ENCODE peak calls at places on chromosomes 2 and 18, in five cellular contexts. One of them, this sample, is unnamed.

GRCh38 chr2:160253440-160254296 is 53.6 kb upstream of the ITGB6 start:
- DNase-seq in heart right ventricle: no peak
- DNase-seq in CD4-positive, alpha-beta memory T cell: no peak
- DNase-seq in colonic mucosa: no peak
- DNase-seq in brain microvascular endothelial cell: peak
- DNase-seq in this sample: no peak

GRCh38 chr2:222320441-222321395 is 21.9 kb upstream of the PAX3 start:
- DNase-seq in CD4-positive, alpha-beta memory T cell: no peak
- DNase-seq in heart right ventricle: peak
- DNase-seq in brain microvascular endothelial cell: no peak
- DNase-seq in colonic mucosa: peak
- DNase-seq in this sample: no peak

GRCh38 chr2:69248232-69248631 is 138.8 kb downstream of the GFPT1 start:
- DNase-seq in colonic mucosa: no peak
- DNase-seq in CD4-positive, alpha-beta memory T cell: no peak
- DNase-seq in heart right ventricle: no peak
- DNase-seq in brain microvascular endothelial cell: no peak
- DNase-seq in this sample: no peak

GRCh38 chr2:149125031-149125725 is 86.7 kb downstream of the LYPD6B start:
- DNase-seq in heart right ventricle: no peak
- DNase-seq in colonic mucosa: peak
- DNase-seq in CD4-positive, alpha-beta memory T cell: no peak
- DNase-seq in brain microvascular endothelial cell: no peak
- DNase-seq in this sample: no peak

GRCh38 chr2:238143239-238143951 is 4.9 kb downstream of the KLHL30 start:
- DNase-seq in CD4-positive, alpha-beta memory T cell: no peak
- DNase-seq in colonic mucosa: no peak
- DNase-seq in brain microvascular endothelial cell: no peak
- DNase-seq in heart right ventricle: no peak
- DNase-seq in this sample: no peak

GRCh38 chr2:187338679-187339121 is 109.4 kb downstream of the CALCRL start:
- DNase-seq in brain microvascular endothelial cell: no peak
- DNase-seq in CD4-positive, alpha-beta memory T cell: no peak
- DNase-seq in heart right ventricle: no peak
- DNase-seq in colonic mucosa: no peak
- DNase-seq in this sample: no peak

GRCh38 chr2:143429932-143430331 is 300.7 kb downstream of the ARHGAP15 start:
- DNase-seq in CD4-positive, alpha-beta memory T cell: no peak
- DNase-seq in colonic mucosa: no peak
- DNase-seq in heart right ventricle: no peak
- DNase-seq in brain microvascular endothelial cell: peak
- DNase-seq in this sample: no peak

GRCh38 chr2:62794791-62795190 is 89.3 kb downstream of the EHBP1 start:
- DNase-seq in colonic mucosa: no peak
- DNase-seq in brain microvascular endothelial cell: no peak
- DNase-seq in CD4-positive, alpha-beta memory T cell: no peak
- DNase-seq in heart right ventricle: no peak
- DNase-seq in this sample: no peak

GRCh38 chr2:162435676-162436075 is 91.7 kb downstream of the GCA start:
- DNase-seq in brain microvascular endothelial cell: no peak
- DNase-seq in heart right ventricle: no peak
- DNase-seq in colonic mucosa: no peak
- DNase-seq in CD4-positive, alpha-beta memory T cell: no peak
- DNase-seq in this sample: no peak

GRCh38 chr18:47872426-47872825 is 58.0 kb downstream of the SMAD2 start:
- DNase-seq in brain microvascular endothelial cell: no peak
- DNase-seq in heart right ventricle: no peak
- DNase-seq in CD4-positive, alpha-beta memory T cell: no peak
- DNase-seq in colonic mucosa: no peak
- DNase-seq in this sample: no peak

GRCh38 chr18:10579079-10579867 is 53.4 kb downstream of the NAPG start:
- DNase-seq in brain microvascular endothelial cell: peak
- DNase-seq in colonic mucosa: no peak
- DNase-seq in CD4-positive, alpha-beta memory T cell: no peak
- DNase-seq in heart right ventricle: no peak
- DNase-seq in this sample: no peak

GRCh38 chr2:169320561-169320960 is 41.8 kb downstream of the LRP2 start:
- DNase-seq in CD4-positive, alpha-beta memory T cell: no peak
- DNase-seq in heart right ventricle: no peak
- DNase-seq in brain microvascular endothelial cell: no peak
- DNase-seq in colonic mucosa: no peak
- DNase-seq in this sample: no peak

GRCh38 chr18:31685097-31686082 is 1.0 kb upstream of the B4GALT6 start:
- DNase-seq in colonic mucosa: peak
- DNase-seq in heart right ventricle: peak
- DNase-seq in brain microvascular endothelial cell: peak
- DNase-seq in CD4-positive, alpha-beta memory T cell: peak
- DNase-seq in this sample: no peak

GRCh38 chr2:132824716-132825115 is 154.7 kb upstream of the LYPD1 start:
- DNase-seq in colonic mucosa: no peak
- DNase-seq in heart right ventricle: no peak
- DNase-seq in brain microvascular endothelial cell: peak
- DNase-seq in CD4-positive, alpha-beta memory T cell: no peak
- DNase-seq in this sample: no peak

GRCh38 chr2:84846732-84847131 is 34.2 kb downstream of the TRABD2A start:
- DNase-seq in colonic mucosa: peak
- DNase-seq in heart right ventricle: no peak
- DNase-seq in CD4-positive, alpha-beta memory T cell: no peak
- DNase-seq in brain microvascular endothelial cell: no peak
- DNase-seq in this sample: no peak

GRCh38 chr2:182372661-182373060 is 54.2 kb downstream of the PDE1A start:
- DNase-seq in heart right ventricle: no peak
- DNase-seq in CD4-positive, alpha-beta memory T cell: no peak
- DNase-seq in colonic mucosa: peak
- DNase-seq in brain microvascular endothelial cell: peak
- DNase-seq in this sample: no peak

GRCh38 chr2:43129676-43130547 is 96.5 kb downstream of the ZFP36L2 start:
- DNase-seq in colonic mucosa: no peak
- DNase-seq in brain microvascular endothelial cell: no peak
- DNase-seq in CD4-positive, alpha-beta memory T cell: no peak
- DNase-seq in heart right ventricle: peak
- DNase-seq in this sample: no peak

GRCh38 chr2:180021850-180022249 is 14.8 kb upstream of the CWC22 start:
- DNase-seq in heart right ventricle: no peak
- DNase-seq in CD4-positive, alpha-beta memory T cell: no peak
- DNase-seq in colonic mucosa: no peak
- DNase-seq in brain microvascular endothelial cell: no peak
- DNase-seq in this sample: no peak

GRCh38 chr2:40106061-40106460 is 327.0 kb upstream of the THUMPD2 start:
- DNase-seq in heart right ventricle: no peak
- DNase-seq in CD4-positive, alpha-beta memory T cell: no peak
- DNase-seq in brain microvascular endothelial cell: no peak
- DNase-seq in colonic mucosa: no peak
- DNase-seq in this sample: no peak

GRCh38 chr2:100192825-100193224 is 50.4 kb upstream of the AFF3 start:
- DNase-seq in colonic mucosa: no peak
- DNase-seq in brain microvascular endothelial cell: no peak
- DNase-seq in heart right ventricle: no peak
- DNase-seq in CD4-positive, alpha-beta memory T cell: no peak
- DNase-seq in this sample: no peak

GRCh38 chr2:67485431-67485830 is 88.3 kb downstream of the ETAA1 start:
- DNase-seq in brain microvascular endothelial cell: peak
- DNase-seq in CD4-positive, alpha-beta memory T cell: no peak
- DNase-seq in colonic mucosa: no peak
- DNase-seq in heart right ventricle: no peak
- DNase-seq in this sample: no peak

GRCh38 chr2:195898505-195898904 is 170.1 kb downstream of the DNAH7 start:
- DNase-seq in CD4-positive, alpha-beta memory T cell: no peak
- DNase-seq in heart right ventricle: peak
- DNase-seq in colonic mucosa: peak
- DNase-seq in brain microvascular endothelial cell: peak
- DNase-seq in this sample: no peak

GRCh38 chr2:117917223-117917917 is 96.5 kb downstream of the CCDC93 start:
- DNase-seq in colonic mucosa: no peak
- DNase-seq in heart right ventricle: no peak
- DNase-seq in brain microvascular endothelial cell: no peak
- DNase-seq in CD4-positive, alpha-beta memory T cell: no peak
- DNase-seq in this sample: no peak

GRCh38 chr2:54589340-54590215 is 133.5 kb downstream of the SPTBN1 start:
- DNase-seq in CD4-positive, alpha-beta memory T cell: peak
- DNase-seq in heart right ventricle: no peak
- DNase-seq in colonic mucosa: peak
- DNase-seq in brain microvascular endothelial cell: peak
- DNase-seq in this sample: no peak

GRCh38 chr2:170969030-170969429 is 40.0 kb downstream of the GORASP2 start:
- DNase-seq in colonic mucosa: no peak
- DNase-seq in brain microvascular endothelial cell: no peak
- DNase-seq in heart right ventricle: no peak
- DNase-seq in CD4-positive, alpha-beta memory T cell: no peak
- DNase-seq in this sample: no peak

GRCh38 chr18:48676756-48677368 is 138.0 kb downstream of the CTIF start:
- DNase-seq in brain microvascular endothelial cell: peak
- DNase-seq in colonic mucosa: peak
- DNase-seq in heart right ventricle: peak
- DNase-seq in CD4-positive, alpha-beta memory T cell: peak
- DNase-seq in this sample: peak

GRCh38 chr2:88057437-88057844 is 1.9 kb upstream of the KRCC1 start:
- DNase-seq in CD4-positive, alpha-beta memory T cell: no peak
- DNase-seq in brain microvascular endothelial cell: no peak
- DNase-seq in colonic mucosa: no peak
- DNase-seq in heart right ventricle: no peak
- DNase-seq in this sample: no peak

GRCh38 chr18:45954070-45954712 is 12.9 kb downstream of the EPG5 start:
- DNase-seq in CD4-positive, alpha-beta memory T cell: no peak
- DNase-seq in heart right ventricle: no peak
- DNase-seq in colonic mucosa: no peak
- DNase-seq in brain microvascular endothelial cell: peak
- DNase-seq in this sample: no peak

GRCh38 chr2:64359892-64360657 is 93.9 kb upstream of the LGALSL start:
- DNase-seq in brain microvascular endothelial cell: peak
- DNase-seq in colonic mucosa: peak
- DNase-seq in CD4-positive, alpha-beta memory T cell: no peak
- DNase-seq in heart right ventricle: peak
- DNase-seq in this sample: no peak

GRCh38 chr18:63346031-63346430 is 21.0 kb downstream of the KDSR start:
- DNase-seq in CD4-positive, alpha-beta memory T cell: no peak
- DNase-seq in heart right ventricle: peak
- DNase-seq in colonic mucosa: no peak
- DNase-seq in brain microvascular endothelial cell: no peak
- DNase-seq in this sample: no peak

GRCh38 chr2:167616997-167617396 is 630.4 kb downstream of the STK39 start:
- DNase-seq in colonic mucosa: no peak
- DNase-seq in CD4-positive, alpha-beta memory T cell: no peak
- DNase-seq in brain microvascular endothelial cell: no peak
- DNase-seq in heart right ventricle: no peak
- DNase-seq in this sample: no peak

GRCh38 chr2:101380376-101380775 is 6.9 kb downstream of the CREG2 start:
- DNase-seq in colonic mucosa: no peak
- DNase-seq in CD4-positive, alpha-beta memory T cell: no peak
- DNase-seq in heart right ventricle: peak
- DNase-seq in brain microvascular endothelial cell: peak
- DNase-seq in this sample: no peak

GRCh38 chr2:130336877-130337734 is 5.6 kb upstream of the IMP4 start:
- DNase-seq in heart right ventricle: peak
- DNase-seq in colonic mucosa: peak
- DNase-seq in brain microvascular endothelial cell: peak
- DNase-seq in CD4-positive, alpha-beta memory T cell: peak
- DNase-seq in this sample: peak

GRCh38 chr2:27803046-27803445 is 31.5 kb downstream of the MRPL33 start:
- DNase-seq in brain microvascular endothelial cell: no peak
- DNase-seq in heart right ventricle: no peak
- DNase-seq in colonic mucosa: no peak
- DNase-seq in CD4-positive, alpha-beta memory T cell: no peak
- DNase-seq in this sample: no peak

GRCh38 chr2:171703574-171704347 is 16.5 kb downstream of the DYNC1I2 start:
- DNase-seq in CD4-positive, alpha-beta memory T cell: peak
- DNase-seq in colonic mucosa: no peak
- DNase-seq in heart right ventricle: no peak
- DNase-seq in brain microvascular endothelial cell: peak
- DNase-seq in this sample: no peak

DNA sequence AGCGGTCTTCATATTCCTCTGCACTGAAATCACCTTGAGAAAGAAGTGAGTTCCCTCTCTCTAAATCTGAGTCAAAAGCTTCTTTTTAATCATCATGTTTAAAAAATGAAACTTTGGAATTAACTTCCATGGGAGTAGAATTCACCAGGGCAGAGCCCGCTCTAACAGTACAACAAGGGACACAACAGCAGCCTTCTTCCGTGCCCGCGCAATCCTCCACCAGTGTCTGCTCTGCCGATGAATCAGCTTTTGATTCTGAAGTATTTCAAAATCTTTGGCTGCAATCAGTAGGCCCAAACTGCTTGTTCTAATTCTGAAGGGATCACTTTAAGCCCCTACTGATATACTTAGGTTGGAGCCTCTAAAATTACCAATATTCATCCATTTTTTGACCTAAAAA is 76.9 kb downstream of the USP40 start:
- DNase-seq in brain microvascular endothelial cell: peak
- DNase-seq in colonic mucosa: no peak
- DNase-seq in heart right ventricle: no peak
- DNase-seq in CD4-positive, alpha-beta memory T cell: no peak
- DNase-seq in this sample: no peak
- H3K27ac ChIP-seq in brain microvascular endothelial cell: peak
- H3K27ac ChIP-seq in colonic mucosa: no peak
- H3K27ac ChIP-seq in heart right ventricle: no peak
- H3K27ac ChIP-seq in CD4-positive, alpha-beta memory T cell: no peak
- H3K27ac ChIP-seq in this sample: no peak

GRCh38 chr2:224055101-224055500 is 16.0 kb upstream of the SERPINE2 start:
- DNase-seq in brain microvascular endothelial cell: no peak
- DNase-seq in colonic mucosa: no peak
- DNase-seq in CD4-positive, alpha-beta memory T cell: no peak
- DNase-seq in heart right ventricle: no peak
- DNase-seq in this sample: no peak

GRCh38 chr2:224060783-224061482 is 21.8 kb upstream of the SERPINE2 start:
- DNase-seq in colonic mucosa: no peak
- DNase-seq in CD4-positive, alpha-beta memory T cell: no peak
- DNase-seq in brain microvascular endothelial cell: no peak
- DNase-seq in heart right ventricle: no peak
- DNase-seq in this sample: no peak

GRCh38 chr2:224056889-224057288 is 17.8 kb upstream of the SERPINE2 start:
- DNase-seq in brain microvascular endothelial cell: no peak
- DNase-seq in colonic mucosa: no peak
- DNase-seq in CD4-positive, alpha-beta memory T cell: no peak
- DNase-seq in heart right ventricle: no peak
- DNase-seq in this sample: no peak

GRCh38 chr2:224059178-224059577 is 20.1 kb upstream of the SERPINE2 start:
- DNase-seq in colonic mucosa: no peak
- DNase-seq in heart right ventricle: no peak
- DNase-seq in brain microvascular endothelial cell: no peak
- DNase-seq in CD4-positive, alpha-beta memory T cell: no peak
- DNase-seq in this sample: no peak

GRCh38 chr2:224058048-224058775 is 19.1 kb upstream of the SERPINE2 start:
- DNase-seq in heart right ventricle: no peak
- DNase-seq in brain microvascular endothelial cell: no peak
- DNase-seq in CD4-positive, alpha-beta memory T cell: no peak
- DNase-seq in colonic mucosa: no peak
- DNase-seq in this sample: no peak
- H3K27ac ChIP-seq in heart right ventricle: no peak
- H3K27ac ChIP-seq in brain microvascular endothelial cell: no peak
- H3K27ac ChIP-seq in CD4-positive, alpha-beta memory T cell: no peak
- H3K27ac ChIP-seq in colonic mucosa: no peak
- H3K27ac ChIP-seq in this sample: no peak

GRCh38 chr2:97761192-97761591 is 47.8 kb downstream of the ZAP70 start:
- DNase-seq in colonic mucosa: no peak
- DNase-seq in CD4-positive, alpha-beta memory T cell: peak
- DNase-seq in heart right ventricle: peak
- DNase-seq in brain microvascular endothelial cell: no peak
- DNase-seq in this sample: peak
- H3K27ac ChIP-seq in colonic mucosa: no peak
- H3K27ac ChIP-seq in CD4-positive, alpha-beta memory T cell: peak
- H3K27ac ChIP-seq in heart right ventricle: peak
- H3K27ac ChIP-seq in brain microvascular endothelial cell: no peak
- H3K27ac ChIP-seq in this sample: peak

GRCh38 chr2:74846481-74846880 is 12.6 kb downstream of the HK2 start:
- DNase-seq in colonic mucosa: no peak
- DNase-seq in CD4-positive, alpha-beta memory T cell: no peak
- DNase-seq in heart right ventricle: no peak
- DNase-seq in brain microvascular endothelial cell: no peak
- DNase-seq in this sample: no peak
- H3K27ac ChIP-seq in colonic mucosa: no peak
- H3K27ac ChIP-seq in CD4-positive, alpha-beta memory T cell: peak
- H3K27ac ChIP-seq in heart right ventricle: peak
- H3K27ac ChIP-seq in brain microvascular endothelial cell: no peak
- H3K27ac ChIP-seq in this sample: no peak